ENCODE peak calls at places on chromosome 4, in four cellular contexts. R, G, X and P are unnamed samples.

GRCh38 chr4:121156822-121157769 is 7.0 kb downstream of the TNIP3 start:
- DNase-seq in R (no peak), G (peak; percentile 0), X (no peak), P (peak; percentile 81)

GRCh38 chr4:6198768-6199343 is 1.5 kb downstream of the JAKMIP1 start:
- DNase-seq in R (no peak), X (no peak), G (no peak), P (peak; percentile 82)

GRCh38 chr4:10015140-10015753 is 6.0 kb downstream of the SLC2A9 start:
- DNase-seq in X (no peak), R (no peak), G (peak; percentile 37), P (peak; percentile 46)

GRCh38 chr4:5460106-5460801 is 248.1 kb downstream of the EVC2 start:
- DNase-seq in X (no peak), R (peak; percentile 13), G (peak; percentile 45), P (peak; percentile 74)

GRCh38 chr4:137739391-137739790 is 207.1 kb upstream of the PCDH18 start:
- DNase-seq in R (no peak), G (no peak), X (no peak), P (no peak)

GRCh38 chr4:169249214-169249973 is 21.4 kb downstream of the SH3RF1 start:
- DNase-seq in G (no peak), R (peak; percentile 90), X (no peak), P (no peak)

GRCh38 chr4:2295535-2296442 is 33.9 kb upstream of the MXD4 start:
- DNase-seq in R (no peak), G (no peak), X (no peak), P (peak; percentile 43)

GRCh38 chr4:183426507-183426906 is 17.9 kb upstream of the CDKN2AIP start:
- DNase-seq in G (no peak), X (no peak), R (no peak), P (no peak)

GRCh38 chr4:128916832-128917231 is 107.3 kb downstream of the JADE1 start:
- DNase-seq in X (peak; percentile 84), R (no peak), G (no peak), P (no peak)

GRCh38 chr4:145069361-145069760 is 28.6 kb downstream of the ANAPC10 start:
- DNase-seq in R (no peak), G (no peak), X (no peak), P (no peak)

DNA sequence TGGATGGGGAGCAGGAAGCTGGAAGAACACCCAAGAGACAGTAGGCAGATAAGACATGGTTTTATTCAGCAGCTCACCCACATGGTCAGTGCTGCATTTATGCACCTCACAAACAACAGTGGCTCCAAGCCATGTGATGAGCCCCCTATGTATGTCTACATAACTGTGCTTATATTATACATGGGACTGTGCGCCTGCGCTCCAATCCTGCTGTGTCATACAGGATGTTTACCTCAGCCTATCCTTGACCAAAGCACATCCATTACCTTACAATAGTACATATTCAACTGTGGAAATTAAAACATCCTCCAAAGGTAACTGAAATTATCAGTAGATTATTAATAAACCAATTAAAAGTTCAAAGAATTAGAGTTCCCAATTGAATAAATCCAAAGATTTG is 44.1 kb upstream of the SGMS2 start:
- DNase-seq in R (no peak), G (peak; percentile 25), X (no peak), P (no peak)
- TF ChIP-seq BRCA1 in R (no peak), G (no peak), X (no peak), P (no peak)

DNA sequence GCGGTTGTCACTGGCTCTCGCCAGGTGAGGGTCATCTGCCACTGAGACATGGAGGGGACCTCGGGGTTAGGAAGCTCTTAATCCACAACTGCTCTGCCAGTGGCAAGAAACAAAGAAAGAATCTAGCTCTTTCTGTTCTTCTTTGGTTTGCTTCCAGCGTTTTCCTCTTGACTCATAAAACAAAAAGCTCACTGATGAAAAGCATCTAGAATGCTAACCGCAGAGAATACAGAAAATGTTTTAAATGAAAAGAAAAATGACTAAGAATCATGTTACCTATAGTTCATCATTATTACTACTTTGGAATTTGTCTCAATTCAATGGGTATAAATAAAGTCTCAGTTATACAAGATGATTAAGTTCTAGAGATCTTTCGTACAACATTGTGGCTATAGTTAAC is 274.8 kb upstream of the TENM3 start:
- DNase-seq in X (no peak), R (no peak), G (no peak), P (no peak)
- TF ChIP-seq BRCA1 in X (no peak), R (no peak), G (no peak), P (no peak)

GRCh38 chr4:26028793-26029511 is 114.9 kb downstream of the SMIM20 start:
- DNase-seq in R (peak; percentile 27), X (no peak), G (peak; percentile 37), P (peak; percentile 74)
- TF ChIP-seq BRCA1 in R (no peak), X (no peak), G (no peak), P (no peak)

GRCh38 chr4:102736636-102737549 is 23.9 kb downstream of the MANBA start:
- DNase-seq in G (peak; percentile 57), X (no peak), R (no peak), P (no peak)
- TF ChIP-seq BRCA1 in G (no peak), X (no peak), R (no peak), P (no peak)

GRCh38 chr4:83011779-83012630 is 1.4 kb upstream of the LIN54 start:
- DNase-seq in X (no peak), R (no peak), G (peak; percentile 59), P (peak; percentile 63)
- TF ChIP-seq BRCA1 in X (no peak), R (no peak), G (no peak), P (no peak)

GRCh38 chr4:153114771-153115321 is 89.4 kb upstream of the TRIM2 start:
- DNase-seq in R (no peak), G (no peak), X (no peak), P (no peak)
- TF ChIP-seq BRCA1 in R (no peak), G (no peak), X (no peak), P (no peak)

GRCh38 chr4:156829194-156829593 is 142.4 kb downstream of the PDGFC start:
- DNase-seq in G (no peak), X (no peak), R (no peak), P (no peak)
- TF ChIP-seq BRCA1 in G (no peak), X (no peak), R (no peak), P (no peak)